ENCODE peak calls at places on chromosomes 12 and 14, in six cellular contexts. I is PC-3, L is Calu3, R is nephron progenitor cell, W is cardiac muscle cell, D is upper lobe of right lung. P is an unnamed sample.

GRCh38 chr14:54487771-54488170 is 1.0 kb downstream of the GMFB start:
- DNase-seq in I (peak; percentile 57), L (no peak), R (no peak), W (peak; percentile 58), D (no peak), P (peak; percentile 55)

GRCh38 chr12:26513357-26514043 is 318.1 kb downstream of the SSPN start:
- DNase-seq in I (no peak), L (no peak), R (no peak), W (no peak), D (no peak), P (no peak)

GRCh38 chr12:107320929-107321618 is 227.7 kb upstream of the CRY1 start:
- DNase-seq in I (peak; percentile 39), L (no peak), R (peak; percentile 64), W (peak; percentile 23), D (no peak), P (no peak)

GRCh38 chr12:6312529-6313325 is 2.2 kb downstream of the PLEKHG6 start:
- DNase-seq in I (peak; percentile 71), L (peak; percentile 76), R (peak; percentile 46), W (no peak), D (peak; percentile 82), P (no peak)

GRCh38 chr12:89733579-89734201 is 25.1 kb upstream of the ATP2B1 start:
- DNase-seq in I (peak; percentile 93), L (no peak), R (no peak), W (peak; percentile 91), D (no peak), P (no peak)

GRCh38 chr12:24230061-24230460 is 280.6 kb upstream of the SOX5 start:
- DNase-seq in I (no peak), L (no peak), R (peak; percentile 14), W (no peak), D (no peak), P (no peak)

GRCh38 chr14:33676135-33676566 is 274.7 kb downstream of the EGLN3 start:
- DNase-seq in I (peak; percentile 78), L (peak; percentile 53), R (peak; percentile 61), W (peak; percentile 74), D (no peak), P (no peak)

GRCh38 chr14:94101748-94102147 is 8.8 kb upstream of the IFI27 start:
- DNase-seq in I (no peak), L (no peak), R (no peak), W (no peak), D (no peak), P (no peak)

GRCh38 chr12:124921200-124922008 is 7.0 kb upstream of the UBC start:
- DNase-seq in I (peak; percentile 81), L (peak; percentile 77), R (peak; percentile 74), W (peak; percentile 68), D (no peak), P (no peak)

GRCh38 chr12:131559517-131560516 is 151.1 kb upstream of the SFSWAP start:
- DNase-seq in I (no peak), L (no peak), R (no peak), W (no peak), D (no peak), P (no peak)

GRCh38 chr14:39040529-39040928 is 62.5 kb downstream of the SEC23A start:
- DNase-seq in I (no peak), L (no peak), R (no peak), W (no peak), D (no peak), P (no peak)

GRCh38 chr12:77047341-77048202 is 17.8 kb downstream of the E2F7 start:
- DNase-seq in I (no peak), L (no peak), R (no peak), W (no peak), D (no peak), P (no peak)

GRCh38 chr12:105348142-105348541 is 17.7 kb downstream of the C12orf75 start:
- DNase-seq in I (no peak), L (no peak), R (no peak), W (no peak), D (no peak), P (no peak)

GRCh38 chr14:23005451-23005850 is 4.5 kb downstream of the C14orf93 start:
- DNase-seq in I (no peak), L (no peak), R (no peak), W (no peak), D (no peak), P (no peak)

GRCh38 chr12:53499261-53500118 is at the start of gene MAP3K12:
- DNase-seq in I (peak; percentile 42), L (peak; percentile 32), R (peak; percentile 74), W (peak; percentile 80), D (peak; percentile 83), P (no peak)
- TF ChIP-seq CTCF in I (peak; percentile 6), L (no peak), R (no peak), W (no peak), D (no peak), P (no peak)

GRCh38 chr12:57735952-57736742 is 2.4 kb downstream of the AGAP2 start:
- DNase-seq in I (peak; percentile 45), L (peak; percentile 48), R (peak; percentile 66), W (peak; percentile 49), D (no peak), P (no peak)
- TF ChIP-seq CTCF in I (peak; percentile 44), L (no peak), R (no peak), W (peak; percentile 40), D (peak; percentile 12), P (peak; percentile 24)

GRCh38 chr12:93552427-93552826 is 20.0 kb upstream of the SOCS2 start:
- DNase-seq in I (no peak), L (no peak), R (no peak), W (no peak), D (no peak), P (no peak)
- TF ChIP-seq CTCF in I (no peak), L (no peak), R (no peak), W (no peak), D (no peak), P (no peak)

GRCh38 chr14:50955373-50956043 is 11.2 kb upstream of the PYGL start:
- DNase-seq in I (peak; percentile 96), L (peak; percentile 76), R (peak; percentile 18), W (peak; percentile 92), D (peak; percentile 75), P (no peak)
- TF ChIP-seq CTCF in I (peak; percentile 76), L (no peak), R (no peak), W (peak; percentile 56), D (peak; percentile 30), P (peak; percentile 26)

GRCh38 chr14:91138511-91139359 is 24.9 kb downstream of the DGLUCY start:
- DNase-seq in I (peak; percentile 75), L (peak; percentile 50), R (no peak), W (peak; percentile 30), D (no peak), P (no peak)
- TF ChIP-seq CTCF in I (peak; percentile 78), L (peak; percentile 40), R (no peak), W (peak; percentile 46), D (peak; percentile 59), P (peak; percentile 51)